ENCODE peak calls at places on chromosomes 1 and 21, in ten cellular contexts. A, M, V, E, U, S, W, R, K and Q are unnamed samples.

GRCh38 chr1:152495066-152495675 is 15.4 kb upstream of the LCE5A start:
- DNase-seq in A (no peak), M (no peak), V (no peak), E (peak), U (peak), S (no peak), W (no peak), R (no peak), K (peak), Q (no peak)

GRCh38 chr1:212671342-212672031 is 28.2 kb downstream of the BATF3 start:
- DNase-seq in A (peak), M (no peak), V (peak), E (peak), U (no peak), S (peak), W (peak), R (peak), K (peak), Q (peak)

GRCh38 chr1:24525606-24526005 is 23.0 kb downstream of the RCAN3 start:
- DNase-seq in A (no peak), M (no peak), V (no peak), E (no peak), U (no peak), S (no peak), W (no peak), R (no peak), K (no peak), Q (no peak)

GRCh38 chr1:59033761-59034160 is 249.9 kb upstream of the JUN start:
- DNase-seq in A (no peak), M (no peak), V (no peak), E (no peak), U (no peak), S (no peak), W (no peak), R (no peak), K (no peak), Q (no peak)

GRCh38 chr1:5986018-5986417 is 6.2 kb downstream of the NPHP4 start:
- DNase-seq in A (no peak), M (no peak), V (no peak), E (no peak), U (no peak), S (no peak), W (no peak), R (no peak), K (no peak), Q (no peak)

GRCh38 chr1:225768662-225769426 is 8.8 kb upstream of the SRP9 start:
- DNase-seq in A (no peak), M (peak), V (no peak), E (no peak), U (no peak), S (no peak), W (no peak), R (no peak), K (no peak), Q (peak)

GRCh38 chr1:39026051-39026946 is at the start of gene NDUFS5:
- DNase-seq in A (peak), M (peak), V (peak), E (peak), U (peak), S (peak), W (peak), R (peak), K (peak), Q (peak)

GRCh38 chr21:42306366-42307035 is 8.7 kb downstream of the TFF3 start:
- DNase-seq in A (no peak), M (no peak), V (no peak), E (peak), U (no peak), S (no peak), W (no peak), R (no peak), K (no peak), Q (peak)

GRCh38 chr21:33642896-33643657 is 776 bp downstream of the ITSN1 start:
- DNase-seq in A (no peak), M (no peak), V (no peak), E (peak), U (peak), S (no peak), W (peak), R (peak), K (no peak), Q (peak)

GRCh38 chr1:26787381-26787705 is 407 bp upstream of the PIGV start:
- DNase-seq in A (no peak), M (no peak), V (no peak), E (no peak), U (peak), S (no peak), W (no peak), R (no peak), K (no peak), Q (no peak)

GRCh38 chr1:10459185-10459584 is 9.4 kb downstream of the CORT start:
- DNase-seq in A (no peak), M (no peak), V (no peak), E (no peak), U (no peak), S (peak), W (peak), R (no peak), K (peak), Q (peak)

GRCh38 chr1:217004776-217005436 is 281.7 kb upstream of the ESRRG start:
- DNase-seq in A (no peak), M (no peak), V (no peak), E (no peak), U (no peak), S (no peak), W (no peak), R (no peak), K (no peak), Q (no peak)

GRCh38 chr1:109268431-109269211 is 14.3 kb downstream of the PSRC1 start:
- DNase-seq in A (no peak), M (no peak), V (no peak), E (no peak), U (no peak), S (no peak), W (no peak), R (no peak), K (no peak), Q (no peak)

GRCh38 chr21:42806489-42807140 is 72.7 kb downstream of the WDR4 start:
- DNase-seq in A (peak), M (no peak), V (no peak), E (peak), U (no peak), S (no peak), W (no peak), R (no peak), K (no peak), Q (no peak)

GRCh38 chr1:239898067-239898730 is 193.5 kb upstream of the FMN2 start:
- DNase-seq in A (peak), M (peak), V (peak), E (peak), U (peak), S (peak), W (peak), R (peak), K (peak), Q (peak)

GRCh38 chr1:205974712-205975111 is 28.5 kb downstream of the RAB7B start:
- DNase-seq in A (no peak), M (no peak), V (peak), E (no peak), U (no peak), S (no peak), W (no peak), R (no peak), K (no peak), Q (no peak)

GRCh38 chr21:44842087-44842486 is 24.2 kb upstream of the SUMO3 start:
- DNase-seq in A (no peak), M (no peak), V (no peak), E (no peak), U (no peak), S (no peak), W (no peak), R (no peak), K (no peak), Q (no peak)

GRCh38 chr1:200095057-200095577 is 67.6 kb downstream of the NR5A2 start:
- DNase-seq in A (no peak), M (no peak), V (no peak), E (no peak), U (no peak), S (no peak), W (no peak), R (no peak), K (no peak), Q (no peak)

GRCh38 chr1:9311029-9311428 is 18.3 kb downstream of the SPSB1 start:
- DNase-seq in A (no peak), M (no peak), V (no peak), E (no peak), U (no peak), S (no peak), W (no peak), R (no peak), K (no peak), Q (no peak)

GRCh38 chr21:31908106-31909031 is 35.5 kb downstream of the HUNK start:
- DNase-seq in A (no peak), M (no peak), V (no peak), E (peak), U (no peak), S (no peak), W (no peak), R (no peak), K (no peak), Q (peak)

GRCh38 chr1:162954824-162955223 is 93.8 kb upstream of the CCDC190 start:
- DNase-seq in A (no peak), M (no peak), V (no peak), E (no peak), U (no peak), S (no peak), W (no peak), R (no peak), K (no peak), Q (no peak)

GRCh38 chr1:193697105-193697762 is 510.8 kb upstream of the B3GALT2 start:
- DNase-seq in A (no peak), M (no peak), V (no peak), E (no peak), U (no peak), S (no peak), W (no peak), R (no peak), K (peak), Q (peak)

GRCh38 chr1:24535021-24535424 is 20.9 kb upstream of the NCMAP start:
- DNase-seq in A (no peak), M (no peak), V (no peak), E (peak), U (peak), S (no peak), W (no peak), R (peak), K (no peak), Q (no peak)

GRCh38 chr1:172616646-172617045 is 42.3 kb upstream of the FASLG start:
- DNase-seq in A (peak), M (no peak), V (no peak), E (no peak), U (no peak), S (no peak), W (no peak), R (no peak), K (no peak), Q (no peak)

GRCh38 chr1:13435456-13435855 is 25.2 kb downstream of the PRAMEF20 start:
- DNase-seq in A (no peak), M (no peak), V (no peak), E (no peak), U (no peak), S (no peak), W (no peak), R (no peak), K (no peak), Q (no peak)

GRCh38 chr1:108097057-108097456 is 103.1 kb downstream of the SLC25A24 start:
- DNase-seq in A (no peak), M (no peak), V (no peak), E (no peak), U (no peak), S (no peak), W (no peak), R (no peak), K (peak), Q (no peak)